ENCODE peak calls at places on chromosomes 11 and 22, in four cellular contexts. Y is esophagus squamous epithelium, L is cardiac fibroblast, H is Ammon's horn. U is an unnamed sample.

GRCh38 chr11:75577198-75577597 is 15.1 kb downstream of the SERPINH1 start:
- DNase-seq in Y (no peak), L (peak), H (no peak), U (no peak)

GRCh38 chr11:134224710-134225662 is 515 bp downstream of the VPS26B start:
- DNase-seq in Y (no peak), L (peak), H (peak), U (no peak)

GRCh38 chr11:12683857-12684256 is 9.6 kb downstream of the TEAD1 start:
- DNase-seq in Y (no peak), L (peak), H (no peak), U (no peak)

GRCh38 chr11:204587-205109 is 2.6 kb downstream of the BET1L start:
- DNase-seq in Y (no peak), L (no peak), H (no peak), U (no peak)

GRCh38 chr11:112293614-112294013 is 33.0 kb upstream of the PLET1 start:
- DNase-seq in Y (no peak), L (peak), H (no peak), U (no peak)

GRCh38 chr11:69818243-69819108 is 740 bp downstream of the FGF3 start:
- DNase-seq in Y (no peak), L (no peak), H (no peak), U (no peak)

GRCh38 chr11:36149538-36150242 is 139.5 kb downstream of the COMMD9 start:
- DNase-seq in Y (no peak), L (peak), H (no peak), U (no peak)

GRCh38 chr11:116931206-116931953 is 94.0 kb upstream of the APOA1 start:
- DNase-seq in Y (no peak), L (peak), H (no peak), U (no peak)

GRCh38 chr11:76885390-76886097 is 24.8 kb downstream of the ACER3 start:
- DNase-seq in Y (no peak), L (peak), H (no peak), U (no peak)

GRCh38 chr22:43876866-43877509 is 14.7 kb upstream of the SULT4A1 start:
- DNase-seq in Y (no peak), L (no peak), H (no peak), U (no peak)